ENCODE peak calls at places on chromosomes 4 and X, in five cellular contexts. I is sigmoid colon, X is OCI-LY7, P is IMR-90, M is HCT116. Y is an unnamed sample.

GRCh38 chr4:791866-792630 is 33.9 kb downstream of the CPLX1 start:
- DNase-seq in I (no peak), X (no peak), P (no peak), M (no peak), Y (no peak)

GRCh38 chr4:97150966-97151365 is 992.3 kb downstream of the STPG2 start:
- DNase-seq in I (no peak), X (no peak), P (no peak), M (no peak), Y (no peak)

GRCh38 chr4:304987-305680 is at the start of gene ZNF732:
- DNase-seq in I (no peak), X (no peak), P (peak), M (no peak), Y (no peak)

GRCh38 chrX:32839781-32840180 is 371.6 kb downstream of the DMD start:
- DNase-seq in I (no peak), X (no peak), P (no peak), M (no peak), Y (no peak)

GRCh38 chr4:143626134-143626859 is 74.2 kb downstream of the FREM3 start:
- DNase-seq in I (peak), X (no peak), P (no peak), M (no peak), Y (no peak)

GRCh38 chr4:39255266-39255665 is 72.9 kb downstream of the WDR19 start:
- DNase-seq in I (no peak), X (no peak), P (peak), M (no peak), Y (no peak)

GRCh38 chrX:57929373-57929772 is 19.1 kb upstream of the ZXDA start:
- DNase-seq in I (no peak), X (peak), P (peak), M (peak), Y (no peak)

GRCh38 chr4:60799214-60799613 is 400.9 kb upstream of the ADGRL3 start:
- DNase-seq in I (no peak), X (no peak), P (no peak), M (no peak), Y (no peak)

GRCh38 chr4:76275486-76276126 is 24.1 kb downstream of the FAM47E start:
- DNase-seq in I (no peak), X (no peak), P (no peak), M (no peak), Y (no peak)

GRCh38 chr4:7725951-7726350 is 213.7 kb downstream of the AFAP1 start:
- DNase-seq in I (no peak), X (no peak), P (peak), M (no peak), Y (no peak)

GRCh38 chr4:827209-828081 is 1.5 kb upstream of the CPLX1 start:
- DNase-seq in I (peak), X (no peak), P (no peak), M (no peak), Y (no peak)

GRCh38 chrX:77918568-77918967 is 8.1 kb downstream of the ATP7A start:
- DNase-seq in I (no peak), X (no peak), P (peak), M (no peak), Y (no peak)

GRCh38 chr4:86497980-86498379 is 96.1 kb upstream of the PTPN13 start:
- DNase-seq in I (no peak), X (no peak), P (no peak), M (no peak), Y (peak)

GRCh38 chrX:9282325-9282724 is 182.5 kb upstream of the TBL1X start:
- DNase-seq in I (no peak), X (no peak), P (no peak), M (no peak), Y (no peak)

GRCh38 chr4:179831274-179831673 is 2389.0 kb upstream of the AGA start:
- DNase-seq in I (no peak), X (no peak), P (no peak), M (no peak), Y (no peak)

GRCh38 chr4:118865091-118865708 is 23.5 kb upstream of the SYNPO2 start:
- DNase-seq in I (no peak), X (peak), P (peak), M (peak), Y (no peak)

GRCh38 chr4:165537028-165537648 is 158.3 kb downstream of the CPE start:
- DNase-seq in I (no peak), X (peak), P (peak), M (peak), Y (no peak)

GRCh38 chr4:127601029-127601428 is 31.7 kb upstream of the INTU start:
- DNase-seq in I (no peak), X (no peak), P (peak), M (no peak), Y (no peak)

GRCh38 chr4:16582526-16582925 is 315.9 kb downstream of the LDB2 start:
- DNase-seq in I (no peak), X (no peak), P (no peak), M (no peak), Y (no peak)

GRCh38 chr4:6783111-6783981 is 819 bp downstream of the KIAA0232 start:
- DNase-seq in I (peak), X (peak), P (peak), M (peak), Y (peak)

GRCh38 chrX:107628662-107629532 is 587 bp downstream of the PRPS1 start:
- DNase-seq in I (no peak), X (peak), P (peak), M (no peak), Y (peak)

GRCh38 chr4:114911141-114911540 is 202.3 kb downstream of the NDST4 start:
- DNase-seq in I (no peak), X (no peak), P (no peak), M (no peak), Y (no peak)

GRCh38 chrX:16838202-16839066 is 31.7 kb downstream of the RBBP7 start:
- DNase-seq in I (no peak), X (no peak), P (peak), M (no peak), Y (no peak)
- H3K27ac ChIP-seq in I (peak), X (no peak), P (peak), M (no peak), Y (no peak)

GRCh38 chrX:48002929-48003328 is 860 bp downstream of the ZNF182 start:
- DNase-seq in I (no peak), X (no peak), P (no peak), M (no peak), Y (no peak)
- H3K27ac ChIP-seq in I (no peak), X (peak), P (no peak), M (no peak), Y (no peak)

DNA sequence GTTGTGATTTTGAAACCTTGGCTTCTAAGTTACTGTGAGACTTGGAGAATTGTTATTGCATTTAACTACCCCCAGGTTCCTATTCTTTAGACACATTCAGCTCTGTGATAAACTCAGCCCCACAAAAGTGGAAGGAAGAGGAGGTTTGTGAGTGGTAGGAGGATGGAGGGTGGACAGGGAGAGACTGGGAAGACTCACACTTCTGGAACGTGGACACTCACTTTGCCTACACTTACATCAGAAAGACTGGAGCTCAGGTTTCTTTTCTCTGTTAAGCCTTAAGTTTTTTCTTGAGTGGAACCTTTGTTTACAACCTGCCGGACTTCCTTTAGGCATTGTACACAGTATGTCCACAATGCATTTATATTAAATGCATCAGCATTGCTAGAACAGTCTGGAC is 99.0 kb downstream of the AREG start:
- DNase-seq in I (no peak), X (no peak), P (peak), M (no peak), Y (no peak)
- H3K27ac ChIP-seq in I (peak), X (no peak), P (no peak), M (peak), Y (no peak)

DNA sequence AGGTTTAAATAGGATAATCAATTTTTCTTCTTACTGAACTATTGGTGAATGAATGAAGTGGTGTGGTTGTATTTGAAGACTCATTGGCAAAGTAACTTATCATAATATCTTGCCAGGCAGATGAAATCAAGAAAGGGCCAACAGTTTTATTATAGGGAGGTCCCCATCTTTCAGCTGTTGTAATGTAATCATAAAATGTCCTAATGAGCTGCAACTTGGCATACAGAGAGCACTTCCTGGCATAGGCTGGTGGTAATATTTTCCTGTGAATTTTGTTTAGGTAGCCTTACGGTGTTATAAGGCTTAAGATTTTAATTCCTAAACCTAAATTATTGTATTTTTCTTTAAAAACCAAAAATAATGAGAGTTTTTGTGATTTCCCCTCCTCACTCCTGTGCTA is 17.5 kb downstream of the FHIP1A start:
- DNase-seq in I (no peak), X (no peak), P (no peak), M (no peak), Y (no peak)
- H3K27ac ChIP-seq in I (no peak), X (no peak), P (no peak), M (no peak), Y (no peak)

DNA sequence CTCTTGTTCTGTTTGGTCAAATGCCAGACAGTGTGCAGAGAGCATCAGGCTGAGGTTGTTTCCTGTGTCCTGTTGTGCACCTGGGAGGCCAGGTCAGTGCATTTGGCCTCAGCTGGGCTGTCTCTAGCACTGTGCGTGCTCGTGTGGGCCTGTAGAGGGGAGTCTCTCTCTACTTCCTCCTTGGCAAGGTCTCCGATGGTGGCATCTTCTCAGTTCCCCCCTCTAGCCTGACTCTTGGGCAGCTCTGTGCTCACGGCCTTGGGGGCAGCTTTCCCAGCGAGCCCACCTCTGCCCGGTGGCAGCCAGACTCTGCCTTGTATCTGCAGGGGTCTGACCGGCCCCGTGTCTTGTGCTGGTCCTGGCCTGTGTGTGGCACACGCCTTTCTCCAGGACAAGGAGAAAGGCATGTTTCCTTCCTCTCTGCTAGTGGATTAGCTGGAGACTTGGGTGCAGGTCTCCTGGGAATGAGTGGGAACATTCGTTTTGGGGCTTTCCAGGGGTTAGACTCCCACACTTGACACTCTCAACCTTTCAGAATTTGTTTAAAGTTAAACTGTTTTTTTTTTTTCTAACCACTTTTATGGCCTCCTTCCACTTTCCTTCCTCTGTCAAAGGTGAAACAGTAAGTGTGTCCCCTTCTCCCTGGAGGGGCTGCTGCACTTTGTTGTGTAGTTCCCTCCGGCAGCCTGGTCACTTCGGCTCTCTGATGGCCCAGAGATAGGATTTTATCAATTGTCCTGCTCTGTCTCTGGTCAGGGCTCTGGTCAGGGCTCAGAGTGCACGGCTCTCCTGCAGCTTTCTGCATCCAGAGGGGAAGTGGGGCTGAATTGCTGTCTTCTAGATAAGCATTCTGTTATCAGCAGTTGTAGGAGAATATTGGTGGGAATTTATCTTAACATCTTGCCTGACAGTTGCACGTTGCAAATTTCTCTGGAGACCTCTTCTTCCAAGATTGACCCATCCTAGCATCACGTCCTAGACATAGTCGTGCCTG is 62.5 kb downstream of the FAM193A start:
- DNase-seq in I (no peak), X (peak), P (peak), M (no peak), Y (no peak)
- H3K27ac ChIP-seq in I (peak), X (peak), P (peak), M (no peak), Y (no peak)

GRCh38 chrX:55151199-55151598 is 62.4 kb downstream of the PAGE2 start:
- DNase-seq in I (no peak), X (no peak), P (no peak), M (no peak), Y (no peak)
- H3K27ac ChIP-seq in I (no peak), X (no peak), P (no peak), M (no peak), Y (no peak)